ENCODE peak calls at places on chromosome 17, in four cellular contexts. N is effector CD4-positive, alpha-beta T cell; C is activated T-cell treated with anti-CD3 and anti-CD28 coated beads, Interleukin-2, amount 50 U/mL, for 72 hours; E is CD8-positive, alpha-beta memory T cell. V is an unnamed sample.

GRCh38 chr17:80802626-80803450 is 188.8 kb upstream of the CHMP6 start:
- DNase-seq in N (no peak), C (no peak), E (no peak), V (no peak)

GRCh38 chr17:64128787-64129514 is 993 bp downstream of the ERN1 start:
- DNase-seq in N (no peak), C (no peak), E (no peak), V (no peak)

GRCh38 chr17:38710603-38710962 is 5.5 kb downstream of the MLLT6 start:
- DNase-seq in N (no peak), C (no peak), E (no peak), V (no peak)

GRCh38 chr17:83196973-83197880 is 117.8 kb downstream of the METRNL start:
- DNase-seq in N (no peak), C (no peak), E (peak), V (no peak)

GRCh38 chr17:10713336-10713735 is 15.9 kb downstream of the ADPRM start:
- DNase-seq in N (no peak), C (no peak), E (no peak), V (no peak)

GRCh38 chr17:7987112-7987893 is 15.1 kb upstream of the GUCY2D start:
- DNase-seq in N (no peak), C (no peak), E (no peak), V (no peak)

GRCh38 chr17:46039592-46040186 is 40.6 kb downstream of the STH start:
- DNase-seq in N (no peak), C (no peak), E (no peak), V (no peak)

GRCh38 chr17:42484304-42484703 is 25.6 kb downstream of the ATP6V0A1 start:
- DNase-seq in N (peak), C (peak), E (peak), V (no peak)

GRCh38 chr17:4679652-4680051 is 24.3 kb downstream of the PELP1 start:
- DNase-seq in N (no peak), C (no peak), E (no peak), V (no peak)